ENCODE peak calls at places on chromosomes 13 and 19, in six cellular contexts. F is astrocyte; H is endothelial cell; V is CD4-positive, alpha-beta T cell; Y is epithelial cell of esophagus; T is psoas muscle. X is an unnamed sample.

GRCh38 chr13:99218969-99219368 is 18.3 kb downstream of the UBAC2 start:
- DNase-seq in Y (no peak), T (no peak), V (peak; percentile 63), F (no peak), H (no peak), X (no peak)

GRCh38 chr13:44132710-44133109 is 240.9 kb upstream of the SERP2 start:
- DNase-seq in F (peak; percentile 71), V (no peak), T (peak; percentile 75), H (no peak), Y (no peak), X (no peak)

GRCh38 chr19:5205388-5205787 is 135.2 kb downstream of the PTPRS start:
- DNase-seq in T (no peak), Y (no peak), F (no peak), V (no peak), H (no peak), X (no peak)

GRCh38 chr13:112067871-112068305 is 939 bp downstream of the SOX1 start:
- DNase-seq in T (no peak), V (no peak), F (no peak), H (no peak), Y (no peak), X (no peak)

GRCh38 chr19:46296722-46297431 is at the start of gene HIF3A:
- DNase-seq in T (no peak), Y (no peak), V (no peak), H (peak; percentile 90), F (no peak), X (no peak)

GRCh38 chr13:93963266-93964131 is 516.0 kb downstream of the DCT start:
- DNase-seq in F (peak; percentile 51), Y (peak; percentile 25), H (no peak), V (no peak), T (no peak), X (no peak)

GRCh38 chr19:6115992-6116391 is 5.7 kb upstream of the RFX2 start:
- DNase-seq in Y (no peak), T (no peak), V (no peak), F (no peak), H (no peak), X (no peak)

GRCh38 chr13:100722517-100722916 is 47.9 kb upstream of the TMTC4 start:
- DNase-seq in V (no peak), Y (no peak), F (no peak), T (no peak), H (no peak), X (no peak)

GRCh38 chr13:113849546-113849945 is 14.3 kb downstream of the GAS6 start:
- DNase-seq in T (no peak), V (no peak), H (no peak), Y (peak; percentile 80), F (no peak), X (no peak)

GRCh38 chr13:24228852-24229458 is 68.4 kb downstream of the SPATA13 start:
- DNase-seq in F (peak; percentile 51), Y (peak; percentile 75), H (peak; percentile 45), T (no peak), V (peak; percentile 30), X (no peak)

GRCh38 chr19:37943480-37943879 is 36.5 kb downstream of the SIPA1L3 start:
- DNase-seq in T (no peak), Y (no peak), F (no peak), H (no peak), V (no peak), X (no peak)

GRCh38 chr19:51529301-51529700 is 2.2 kb downstream of the SIGLEC6 start:
- DNase-seq in H (no peak), Y (no peak), T (no peak), V (no peak), F (no peak), X (no peak)

GRCh38 chr13:51733656-51734334 is 70.2 kb downstream of the DHRS12 start:
- DNase-seq in H (no peak), T (no peak), F (no peak), Y (peak; percentile 74), V (no peak), X (no peak)

GRCh38 chr13:20130652-20131051 is 30.2 kb downstream of the GJA3 start:
- DNase-seq in F (no peak), V (no peak), T (no peak), Y (no peak), H (no peak), X (no peak)

GRCh38 chr13:41587490-41587889 is 130.1 kb downstream of the RGCC start:
- DNase-seq in V (peak; percentile 44), Y (no peak), T (no peak), H (peak; percentile 8), F (no peak), X (no peak)

GRCh38 chr13:76820759-76821158 is 65.4 kb downstream of the KCTD12 start:
- DNase-seq in V (no peak), T (peak; percentile 50), Y (no peak), H (no peak), F (no peak), X (no peak)

GRCh38 chr19:56333506-56333905 is 18.9 kb upstream of the ZSCAN5A start:
- DNase-seq in H (peak; percentile 52), F (peak; percentile 16), T (no peak), Y (peak; percentile 72), V (peak; percentile 23), X (no peak)
- TF ChIP-seq CTCF in H (peak; percentile 73), F (peak; percentile 74), T (peak; percentile 31), Y (peak; percentile 82), V (peak; percentile 65), X (no peak)

GRCh38 chr19:2846180-2846935 is 5.1 kb downstream of the ZNF555 start:
- DNase-seq in Y (no peak), F (no peak), H (no peak), T (no peak), V (no peak), X (no peak)
- TF ChIP-seq CTCF in Y (no peak), F (no peak), H (no peak), T (no peak), V (no peak), X (no peak)

GRCh38 chr19:33022472-33023116 is 42.1 kb downstream of the RHPN2 start:
- DNase-seq in H (peak; percentile 15), F (no peak), Y (no peak), T (no peak), V (no peak), X (no peak)
- TF ChIP-seq CTCF in H (no peak), F (no peak), Y (no peak), T (no peak), V (no peak), X (no peak)

GRCh38 chr19:41320568-41320967 is 10.6 kb downstream of the CCDC97 start:
- DNase-seq in V (no peak), T (no peak), H (no peak), F (no peak), Y (no peak), X (no peak)

GRCh38 chr19:41321204-41321599 is 11.2 kb downstream of the CCDC97 start:
- DNase-seq in T (no peak), H (no peak), V (no peak), Y (no peak), F (no peak), X (no peak)

GRCh38 chr19:41322451-41322850 is 12.5 kb downstream of the CCDC97 start:
- DNase-seq in V (no peak), T (no peak), F (no peak), Y (no peak), H (no peak), X (no peak)

GRCh38 chr19:41323023-41323422 is 13.1 kb downstream of the CCDC97 start:
- DNase-seq in F (peak; percentile 68), V (no peak), H (no peak), Y (no peak), T (peak; percentile 58), X (no peak)

DNA sequence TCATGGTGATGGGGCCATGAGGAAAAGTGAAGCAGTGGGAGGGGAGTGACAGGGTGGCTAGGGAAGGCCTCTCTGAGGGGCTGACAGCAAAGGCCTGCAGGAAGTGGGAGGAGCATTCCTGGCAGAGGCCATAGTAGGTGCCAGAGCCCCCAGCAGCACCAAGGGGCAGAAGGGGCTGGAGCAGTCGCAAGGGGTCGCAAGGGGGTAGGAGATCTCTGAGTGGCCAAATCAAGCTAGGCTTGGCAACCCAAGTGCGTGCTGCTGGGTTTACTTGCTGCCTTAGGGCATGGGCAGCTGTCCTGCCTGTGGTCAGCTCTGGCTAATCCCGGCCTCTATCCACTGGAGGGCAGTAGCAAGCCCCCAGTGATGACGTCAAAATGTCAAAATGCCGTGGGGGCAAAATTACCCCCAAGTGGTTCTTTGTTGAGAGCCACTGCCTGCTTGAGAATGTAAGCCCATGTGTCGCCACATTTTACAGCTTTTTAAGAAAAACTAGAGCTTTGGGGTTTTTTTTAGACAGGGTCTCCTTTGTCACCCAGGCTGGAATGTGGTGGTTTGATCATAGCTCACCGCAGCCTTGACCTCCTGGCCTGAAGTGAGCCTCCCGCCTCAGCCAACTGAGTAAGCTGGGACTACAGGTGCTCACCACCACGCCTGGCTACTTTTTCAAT is 11.8 kb downstream of the CCDC97 start:
- DNase-seq in Y (peak; percentile 20), H (peak; percentile 64), F (peak; percentile 80), V (no peak), T (peak; percentile 63), X (no peak)
- TF ChIP-seq CTCF in Y (peak; percentile 13), H (peak; percentile 68), F (peak; percentile 70), V (no peak), T (peak; percentile 69), X (no peak)

GRCh38 chr13:102399791-102400618 is 1.8 kb downstream of the FGF14 start:
- DNase-seq in T (peak; percentile 22), F (no peak), H (peak; percentile 18), V (no peak), Y (peak; percentile 8), X (no peak)

GRCh38 chr13:102392810-102393209 is 9.0 kb downstream of the FGF14 start:
- DNase-seq in Y (peak; percentile 36), F (no peak), H (no peak), T (no peak), V (no peak), X (no peak)

GRCh38 chr13:102395939-102396338 is 5.9 kb downstream of the FGF14 start:
- DNase-seq in V (no peak), T (no peak), Y (no peak), H (no peak), F (no peak), X (no peak)

GRCh38 chr13:102395174-102395573 is 6.7 kb downstream of the FGF14 start:
- DNase-seq in Y (no peak), F (no peak), V (no peak), H (no peak), T (no peak), X (no peak)

DNA sequence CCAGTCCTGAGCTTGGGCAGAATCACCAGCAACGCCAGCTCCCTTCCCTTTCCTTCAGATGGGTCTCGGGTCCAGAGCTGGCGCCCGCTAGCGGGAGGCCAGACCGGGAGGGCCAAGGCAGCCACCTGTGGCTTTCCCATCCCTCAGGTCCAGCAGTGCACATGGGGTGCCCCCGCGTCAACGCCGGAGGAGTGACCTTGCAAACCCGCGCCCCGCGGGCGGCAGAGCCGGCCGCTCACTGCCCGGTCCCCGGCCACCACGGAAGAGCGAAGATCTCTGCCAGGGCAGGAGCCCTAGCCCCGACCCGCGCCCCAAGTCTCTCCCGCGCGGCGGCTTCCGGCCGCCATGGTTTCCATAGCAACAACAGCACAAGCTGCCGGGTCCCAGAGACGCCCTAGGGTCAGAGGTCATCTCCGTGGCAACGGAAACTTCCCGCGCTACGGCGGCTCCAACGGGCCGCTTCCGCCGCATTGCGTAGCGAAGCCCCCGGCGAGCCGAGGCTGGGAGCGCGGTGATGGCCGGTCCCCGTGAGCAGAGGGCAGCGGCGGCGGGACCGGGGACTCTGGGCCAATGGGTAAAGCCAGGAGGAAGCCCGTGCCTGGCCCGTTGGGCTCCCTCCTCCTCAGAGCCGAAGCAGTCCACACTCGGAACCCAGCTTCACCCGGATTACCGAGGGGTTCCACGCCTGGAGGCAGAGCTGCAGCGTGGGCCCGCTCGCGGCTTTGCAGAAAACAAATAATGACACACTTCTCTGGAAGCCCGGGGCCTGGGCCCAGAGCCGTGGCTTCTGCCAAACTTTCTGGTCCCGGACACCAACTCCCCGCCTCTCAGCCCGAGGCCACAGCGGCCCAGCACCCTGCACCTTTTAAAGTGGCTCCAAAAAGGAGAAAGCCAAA is 7.4 kb downstream of the FGF14 start:
- DNase-seq in Y (peak; percentile 72), V (peak; percentile 96), F (peak; percentile 60), T (peak; percentile 95), H (peak; percentile 95), X (peak; percentile 75)
- TF ChIP-seq CTCF in Y (peak; percentile 20), V (no peak), F (peak; percentile 10), T (no peak), H (no peak), X (no peak)

X was measured in omental fat pad.